ENCODE peak calls at places on chromosomes 12 and 14, in seven cellular contexts. P is HEK293T; K is stimulated activated naive CD8-positive, alpha-beta T cell treated with anti-CD3 and anti-CD28 coated beads, Interleukin-15, amount 100 ng/mL, for 72 hours; B is HS-5; U is NCI-H1694; Q is stimulated activated CD4-positive, alpha-beta T cell treated with anti-CD3 and anti-CD28 coated beads, Interleukin-12 subunit alpha, Interleukin-12 subunit beta, amount 100 ng/mL, for 4 hours; Y is naive thymus-derived CD8-positive, alpha-beta T cell. L is an unnamed sample.

GRCh38 chr12:124956571-124956970 is 32.4 kb downstream of the DHX37 start:
- DNase-seq in Y (no peak), K (no peak), P (no peak), B (no peak), U (no peak), Q (no peak), L (no peak)

GRCh38 chr14:34665785-34666425 is 36.0 kb upstream of the SNX6 start:
- DNase-seq in Y (no peak), B (peak), P (no peak), K (no peak), U (no peak), Q (no peak), L (no peak)

GRCh38 chr12:57518920-57519757 is 1.2 kb downstream of the DDIT3 start:
- DNase-seq in Y (no peak), B (no peak), Q (no peak), U (no peak), K (no peak), P (peak), L (no peak)

GRCh38 chr12:72093424-72093823 is 154.8 kb downstream of the TPH2 start:
- DNase-seq in B (no peak), Q (no peak), K (no peak), U (no peak), P (no peak), Y (no peak), L (no peak)

GRCh38 chr12:95762123-95762785 is 28.3 kb downstream of the NTN4 start:
- DNase-seq in K (no peak), P (no peak), Q (no peak), B (no peak), Y (no peak), U (no peak), L (no peak)

GRCh38 chr14:63039800-63040380 is 5.4 kb downstream of the KCNH5 start:
- DNase-seq in P (peak), U (peak), Q (no peak), Y (no peak), K (no peak), B (peak), L (no peak)

GRCh38 chr12:120043421-120043820 is 54.4 kb downstream of the BICDL1 start:
- DNase-seq in K (no peak), B (no peak), P (no peak), Q (no peak), U (no peak), Y (no peak), L (no peak)

GRCh38 chr14:93832076-93832475 is 43.8 kb upstream of the PRIMA1 start:
- DNase-seq in Q (no peak), U (peak), B (no peak), Y (no peak), P (no peak), K (no peak), L (no peak)

GRCh38 chr14:60035177-60035576 is 56.5 kb upstream of the PCNX4 start:
- DNase-seq in B (no peak), P (no peak), K (no peak), Q (no peak), U (no peak), Y (no peak), L (no peak)

GRCh38 chr14:70931008-70931407 is 23.7 kb downstream of the PCNX1 start:
- DNase-seq in Y (no peak), K (no peak), U (no peak), P (no peak), Q (no peak), B (no peak), L (no peak)

GRCh38 chr12:127060310-127060847 is 1206.6 kb upstream of the TMEM132C start:
- DNase-seq in Y (no peak), P (no peak), K (no peak), B (no peak), Q (no peak), U (no peak), L (no peak)

GRCh38 chr12:127809236-127809635 is 457.7 kb upstream of the TMEM132C start:
- DNase-seq in K (no peak), Q (no peak), U (no peak), P (no peak), B (peak), Y (no peak), L (no peak)

GRCh38 chr14:24403294-24404013 is 4.7 kb downstream of the NYNRIN start:
- DNase-seq in Q (no peak), B (no peak), Y (no peak), P (no peak), K (no peak), U (no peak), L (no peak)

GRCh38 chr14:54836231-54836630 is 66.4 kb downstream of the GCH1 start:
- DNase-seq in B (no peak), Q (no peak), P (no peak), K (no peak), Y (no peak), U (no peak), L (no peak)

GRCh38 chr12:88111074-88111652 is 30.7 kb downstream of the CEP290 start:
- DNase-seq in K (no peak), P (peak), Q (no peak), B (peak), U (peak), Y (no peak), L (no peak)